ENCODE peak calls at places on chromosomes 16 and 17, in four cellular contexts. C, B, U and S are unnamed samples.

GRCh38 chr16:68889508-68890150 is 46.3 kb downstream of the TANGO6 start:
- DNase-seq in B (no peak), U (no peak), C (no peak), S (no peak)

GRCh38 chr17:68657166-68657940 is 56.2 kb upstream of the FAM20A start:
- DNase-seq in B (no peak), U (no peak), C (peak; percentile 54), S (no peak)

GRCh38 chr17:67056746-67057490 is 12.6 kb downstream of the CACNG1 start:
- DNase-seq in C (no peak), B (peak; percentile 9), U (no peak), S (peak; percentile 3)

GRCh38 chr17:41101586-41102259 is at the start of gene KRTAP4-16:
- DNase-seq in C (no peak), U (no peak), B (no peak), S (no peak)

GRCh38 chr17:47731396-47731795 is 1.6 kb upstream of the TBX21 start:
- DNase-seq in U (no peak), B (no peak), C (no peak), S (no peak)

GRCh38 chr17:49280061-49280460 is 49.5 kb upstream of the PHOSPHO1 start:
- DNase-seq in C (no peak), B (no peak), U (no peak), S (no peak)

GRCh38 chr17:34979650-34980352 is 511 bp upstream of the LIG3 start:
- DNase-seq in C (no peak), U (no peak), B (no peak), S (no peak)

GRCh38 chr17:80655588-80655987 is 111.0 kb downstream of the RPTOR start:
- DNase-seq in B (no peak), C (no peak), U (no peak), S (no peak)

GRCh38 chr17:2399572-2400473 is 1.0 kb downstream of the MNT start:
- DNase-seq in U (peak; percentile 95), B (peak; percentile 97), C (peak; percentile 97), S (peak; percentile 95)

GRCh38 chr16:88338111-88338510 is 44.6 kb upstream of the ZNF469 start:
- DNase-seq in C (no peak), U (no peak), B (no peak), S (no peak)

GRCh38 chr16:19344980-19345379 is 59.4 kb downstream of the CLEC19A start:
- DNase-seq in C (no peak), U (no peak), B (no peak), S (no peak)

GRCh38 chr16:81723098-81723723 is 55.9 kb upstream of the PLCG2 start:
- DNase-seq in B (peak; percentile 72), C (peak; percentile 79), U (peak; percentile 72), S (no peak)

GRCh38 chr17:6162216-6162615 is 92.0 kb downstream of the WSCD1 start:
- DNase-seq in U (no peak), C (no peak), B (no peak), S (no peak)

GRCh38 chr17:78475211-78475610 is 96.8 kb downstream of the PGS1 start:
- DNase-seq in C (no peak), B (no peak), U (no peak), S (no peak)

GRCh38 chr16:70746708-70747424 is 54.1 kb downstream of the VAC14 start:
- DNase-seq in C (peak; percentile 86), U (peak; percentile 94), B (no peak), S (peak; percentile 88)

DNA sequence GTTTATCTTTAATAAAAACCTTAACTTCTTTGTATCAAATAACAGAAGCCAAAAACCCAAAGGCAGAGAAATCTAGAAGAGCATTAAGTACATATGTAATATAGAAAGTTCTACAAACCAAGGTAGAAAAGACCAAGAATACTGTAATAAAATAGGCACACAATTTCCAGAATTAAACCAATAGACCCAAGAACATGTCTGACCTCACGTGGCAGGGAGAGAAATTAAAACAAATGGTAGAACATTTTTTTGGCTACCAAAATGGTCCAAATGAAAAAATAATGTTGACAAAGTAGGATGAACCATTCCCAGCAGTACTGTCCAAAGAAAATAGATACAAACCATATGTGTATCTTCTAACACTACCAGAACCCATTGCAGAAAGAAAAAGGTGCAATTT is 183.5 kb downstream of the CPPED1 start:
- DNase-seq in B (no peak), C (no peak), U (no peak), S (no peak)
- TF ChIP-seq CTCF in B (no peak), C (no peak), U (no peak), S (no peak)

GRCh38 chr16:17947637-17948036 is 388.9 kb downstream of the NPIPA8 start:
- DNase-seq in C (no peak), U (no peak), B (no peak), S (no peak)

GRCh38 chr16:17942067-17942466 is 394.5 kb downstream of the NPIPA8 start:
- DNase-seq in B (no peak), C (no peak), U (no peak), S (no peak)

GRCh38 chr16:17944345-17944744 is 392.2 kb downstream of the NPIPA8 start:
- DNase-seq in U (no peak), B (no peak), C (peak; percentile 2), S (no peak)

GRCh38 chr16:17947165-17947564 is 389.4 kb downstream of the NPIPA8 start:
- DNase-seq in C (no peak), B (no peak), U (no peak), S (no peak)

GRCh38 chr16:17945080-17945601 is 391.4 kb downstream of the NPIPA8 start:
- DNase-seq in C (peak; percentile 6), U (no peak), B (no peak), S (no peak)
- TF ChIP-seq CTCF in C (no peak), U (no peak), B (no peak), S (no peak)

DNA sequence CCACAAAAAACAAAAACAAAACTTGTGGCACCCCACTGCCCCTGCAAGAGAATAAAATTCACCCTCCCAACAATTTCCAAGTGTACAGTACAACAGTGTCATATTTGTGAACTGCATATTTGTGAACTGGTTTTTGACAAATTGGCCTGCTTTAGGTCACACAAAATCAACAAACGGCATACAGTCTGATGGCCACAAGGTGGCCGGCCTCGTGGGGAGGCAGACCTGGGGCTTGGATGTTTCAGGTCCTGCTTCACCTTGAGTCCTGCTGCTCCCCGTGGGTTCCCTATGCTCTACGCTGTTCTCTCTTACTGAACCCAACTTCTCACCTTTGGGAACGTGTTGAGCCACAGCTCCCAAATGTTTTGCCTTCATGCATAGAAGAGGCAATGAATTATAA is 102.2 kb downstream of the CDK5R1 start:
- DNase-seq in U (peak; percentile 10), B (no peak), C (no peak), S (no peak)
- TF ChIP-seq CTCF in U (peak; percentile 27), B (peak; percentile 18), C (no peak), S (no peak)

DNA sequence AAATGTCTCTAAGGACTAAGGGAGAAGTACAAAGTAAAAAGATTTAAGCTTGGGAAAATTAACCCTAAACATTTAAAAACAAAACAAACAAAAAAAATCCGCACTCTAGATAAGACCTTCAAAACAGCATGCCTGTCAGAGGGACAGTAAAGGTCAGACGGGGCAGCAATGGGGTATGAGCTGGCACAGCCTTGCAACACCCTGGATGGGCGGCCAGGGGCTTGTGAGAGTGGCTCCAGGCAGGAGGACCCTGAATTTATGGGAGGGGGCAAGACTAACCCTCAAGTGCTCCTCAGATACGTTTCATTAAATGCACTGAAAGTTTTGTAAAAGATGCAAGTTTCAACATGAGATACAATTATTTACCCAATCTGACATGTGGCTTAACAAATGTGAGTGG is 128.6 kb downstream of the ANKRD11 start:
- DNase-seq in U (no peak), C (no peak), B (no peak), S (no peak)
- TF ChIP-seq CTCF in U (no peak), C (no peak), B (no peak), S (no peak)

GRCh38 chr17:16217002-16217635 is at the start of gene PIGL:
- DNase-seq in C (peak; percentile 95), B (peak; percentile 92), U (peak; percentile 81), S (peak; percentile 89)

GRCh38 chr17:16215002-16215272 is 397 bp downstream of the NCOR1 start:
- DNase-seq in C (peak; percentile 13), U (peak; percentile 46), B (peak; percentile 42), S (peak; percentile 62)

GRCh38 chr17:16215965-16216316 is 607 bp upstream of the NCOR1 start:
- DNase-seq in U (no peak), B (peak; percentile 78), C (peak; percentile 52), S (peak; percentile 65)

GRCh38 chr17:16214190-16215001 is 938 bp downstream of the NCOR1 start:
- DNase-seq in C (peak; percentile 17), U (no peak), B (no peak), S (no peak)

DNA sequence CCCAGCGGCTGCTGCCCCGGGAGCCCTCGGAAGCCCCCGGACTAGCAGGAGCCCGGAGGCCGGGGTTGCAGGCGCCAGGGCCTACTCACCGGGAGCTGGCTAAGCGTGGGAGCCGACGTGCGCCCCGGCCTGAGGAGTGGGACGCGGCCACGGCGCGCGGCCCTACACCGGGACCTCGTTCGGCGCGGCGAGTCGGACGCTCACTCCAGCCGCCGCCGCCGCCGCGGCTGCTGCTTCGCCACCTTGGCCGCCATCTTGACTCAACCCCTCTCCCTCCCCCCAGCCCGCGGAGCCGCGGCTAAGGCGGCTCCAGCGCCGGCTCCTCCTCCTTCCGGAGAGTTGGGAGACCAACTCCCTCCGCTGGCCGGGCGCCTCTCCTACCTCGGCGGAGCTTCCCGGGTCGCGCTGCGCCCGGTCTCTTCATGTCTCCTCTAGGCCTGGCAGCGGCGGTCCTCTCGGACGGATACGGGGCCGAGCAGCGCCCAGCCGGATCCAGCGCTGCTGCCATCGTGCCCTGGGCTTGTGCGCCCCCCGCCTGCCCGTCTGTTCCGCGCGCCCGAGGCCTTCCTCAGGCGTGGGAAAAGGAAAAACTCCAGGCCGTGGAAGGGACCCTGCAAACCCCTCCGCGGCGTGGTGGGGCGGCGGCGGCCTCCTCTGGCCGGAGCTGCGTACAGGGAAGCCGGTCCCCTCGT is at the start of gene NCOR1:
- DNase-seq in B (peak; percentile 94), C (peak; percentile 93), U (peak; percentile 91), S (peak; percentile 93)
- TF ChIP-seq CTCF in B (peak; percentile 21), C (peak; percentile 29), U (no peak), S (no peak)

GRCh38 chr17:45794840-45795239 is 10.7 kb downstream of the CRHR1 start:
- DNase-seq in B (no peak), U (peak; percentile 46), C (no peak), S (no peak)
- TF ChIP-seq CTCF in B (no peak), U (no peak), C (no peak), S (no peak)

DNA sequence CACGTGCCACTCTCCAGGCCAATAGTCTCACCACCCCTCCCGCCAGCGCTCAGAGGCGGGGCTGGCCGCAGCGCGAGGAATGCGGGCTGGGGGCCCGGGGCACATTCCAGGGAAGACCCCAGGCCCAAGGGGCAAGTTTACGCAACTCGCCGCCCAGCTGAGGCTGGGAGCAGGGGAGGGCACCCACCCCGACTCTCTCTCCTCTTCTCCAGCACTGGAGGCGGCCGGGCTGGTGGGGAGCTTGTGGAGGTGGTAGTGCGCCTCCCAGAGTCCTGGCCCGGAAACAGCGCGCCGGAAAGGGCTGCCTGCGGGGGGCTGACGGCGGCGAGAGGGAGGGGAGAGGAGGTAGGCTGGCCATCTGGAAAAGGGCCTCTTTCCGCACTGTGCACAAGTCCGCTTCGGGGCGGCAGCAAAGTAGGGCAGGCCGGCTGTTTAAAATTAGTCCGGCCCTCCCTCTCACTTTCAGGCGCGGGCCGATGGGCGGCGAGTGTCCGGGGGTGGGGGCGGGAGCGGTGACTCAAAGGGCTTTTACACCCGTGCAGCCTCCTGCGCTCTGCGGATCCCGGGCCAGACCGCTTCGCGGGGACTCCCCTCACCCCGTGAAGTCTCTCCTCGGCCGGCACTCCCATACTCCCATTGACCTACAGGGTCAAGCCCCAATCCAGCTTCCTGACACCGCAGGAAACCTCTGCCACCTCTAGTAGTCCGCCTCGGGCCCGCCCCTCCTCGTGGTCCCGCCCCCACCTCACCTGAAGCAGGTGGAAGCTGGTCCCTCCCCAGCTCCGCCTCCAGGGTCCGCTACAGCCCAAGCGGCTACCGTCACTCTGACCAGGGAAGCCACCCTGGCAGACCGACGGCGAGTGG is 968 bp downstream of the FHOD1 start:
- DNase-seq in U (peak; percentile 96), B (peak; percentile 89), C (peak; percentile 84), S (peak; percentile 94)
- TF ChIP-seq CTCF in U (no peak), B (peak; percentile 33), C (peak; percentile 44), S (peak; percentile 2)